ENCODE peak calls at places on chromosomes 12 and 14, in four cellular contexts. I, O, W and A are unnamed samples.

GRCh38 chr12:51814311-51815088 is 34.0 kb downstream of the FIGNL2 start:
- DNase-seq in I (peak; percentile 79), O (peak; percentile 44), W (peak; percentile 79), A (peak; percentile 72)

GRCh38 chr12:39227218-39227617 is 215.7 kb downstream of the KIF21A start:
- DNase-seq in I (no peak), O (no peak), W (no peak), A (peak; percentile 22)

GRCh38 chr12:48814313-48815280 is 3.7 kb upstream of the CACNB3 start:
- DNase-seq in I (peak; percentile 94), O (peak; percentile 85), W (peak; percentile 85), A (peak; percentile 83)

GRCh38 chr12:93989913-93990312 is 158.5 kb upstream of the PLXNC1 start:
- DNase-seq in I (no peak), O (no peak), W (no peak), A (no peak)

GRCh38 chr12:67669925-67670631 is 21.5 kb downstream of the DYRK2 start:
- DNase-seq in I (no peak), O (no peak), W (no peak), A (peak; percentile 66)

GRCh38 chr14:89731534-89731933 is 223.0 kb downstream of the EFCAB11 start:
- DNase-seq in I (no peak), O (no peak), W (no peak), A (no peak)

GRCh38 chr12:63949902-63950301 is 105.4 kb downstream of the SRGAP1 start:
- DNase-seq in I (no peak), O (no peak), W (peak; percentile 76), A (no peak)

GRCh38 chr12:57605308-57606015 is 838 bp downstream of the DTX3 start:
- DNase-seq in I (no peak), O (no peak), W (no peak), A (no peak)

GRCh38 chr12:131152587-131152986 is 198.9 kb downstream of the ADGRD1 start:
- DNase-seq in I (no peak), O (no peak), W (no peak), A (no peak)

GRCh38 chr14:90139199-90139598 is 77.4 kb downstream of the KCNK13 start:
- DNase-seq in I (no peak), O (no peak), W (no peak), A (no peak)

GRCh38 chr12:126890097-126890496 is 1376.9 kb upstream of the TMEM132C start:
- DNase-seq in I (no peak), O (no peak), W (no peak), A (no peak)

GRCh38 chr12:49345048-49345839 is 1.4 kb upstream of the DNAJC22 start:
- DNase-seq in I (peak; percentile 62), O (no peak), W (no peak), A (no peak)

GRCh38 chr14:99468081-99468480 is 12.6 kb downstream of the SETD3 start:
- DNase-seq in I (no peak), O (no peak), W (no peak), A (no peak)

GRCh38 chr12:34124608-34125007 is 102.3 kb downstream of the ALG10 start:
- DNase-seq in I (no peak), O (no peak), W (no peak), A (no peak)

GRCh38 chr12:12070674-12071661 is at the start of gene BCL2L14:
- DNase-seq in I (no peak), O (no peak), W (no peak), A (peak; percentile 19)

GRCh38 chr14:98955036-98955740 is 316.8 kb downstream of the BCL11B start:
- DNase-seq in I (peak; percentile 11), O (no peak), W (no peak), A (no peak)

GRCh38 chr12:57479376-57480115 is at the start of gene ARHGAP9:
- DNase-seq in I (no peak), O (no peak), W (no peak), A (no peak)

GRCh38 chr12:6295187-6295811 is 15.2 kb upstream of the PLEKHG6 start:
- DNase-seq in I (peak; percentile 51), O (no peak), W (peak; percentile 92), A (peak; percentile 98)

GRCh38 chr12:3722368-3722767 is 30.5 kb downstream of the CRACR2A start:
- DNase-seq in I (no peak), O (no peak), W (no peak), A (no peak)

GRCh38 chr14:61041704-61042103 is 60.7 kb downstream of the SLC38A6 start:
- DNase-seq in I (no peak), O (no peak), W (no peak), A (no peak)

GRCh38 chr12:45989857-45990467 is 412 bp downstream of the SCAF11 start:
- DNase-seq in I (peak; percentile 86), O (peak; percentile 24), W (peak; percentile 51), A (peak; percentile 79)

GRCh38 chr14:94945615-94946014 is 175.7 kb upstream of the GSC start:
- DNase-seq in I (no peak), O (no peak), W (no peak), A (no peak)

GRCh38 chr14:92959189-92959531 is 36.2 kb downstream of the CHGA start:
- DNase-seq in I (no peak), O (no peak), W (no peak), A (no peak)

GRCh38 chr14:50344831-50345563 is 32.9 kb downstream of the DMAC2L start:
- DNase-seq in I (no peak), O (no peak), W (no peak), A (peak; percentile 26)

GRCh38 chr14:102717211-102717610 is 60.0 kb upstream of the TRAF3 start:
- DNase-seq in I (no peak), O (no peak), W (peak; percentile 14), A (no peak)